ENCODE peak calls at places on chromosomes 3 and 15, in five cellular contexts. K, N, Q, X and Y are unnamed samples.

GRCh38 chr15:78527325-78527724 is 12.9 kb upstream of the PSMA4 start:
- DNase-seq in X (no peak), Q (no peak), N (no peak), K (no peak), Y (no peak)

GRCh38 chr3:170117134-170117533 is 64.4 kb downstream of the PHC3 start:
- DNase-seq in K (peak; percentile 8), Q (no peak), X (no peak), N (no peak), Y (no peak)

GRCh38 chr3:64291345-64291744 is 66.1 kb upstream of the PRICKLE2 start:
- DNase-seq in Q (no peak), X (peak; percentile 93), K (no peak), N (no peak), Y (no peak)

GRCh38 chr15:92392462-92392861 is 1.2 kb upstream of the ST8SIA2 start:
- DNase-seq in Q (no peak), K (peak; percentile 75), X (no peak), N (no peak), Y (no peak)

GRCh38 chr3:66406186-66406585 is 94.6 kb downstream of the LRIG1 start:
- DNase-seq in N (no peak), Q (no peak), X (no peak), K (no peak), Y (no peak)

GRCh38 chr15:60423540-60423939 is 25.8 kb upstream of the ANXA2 start:
- DNase-seq in Q (no peak), X (peak; percentile 92), K (peak; percentile 85), N (no peak), Y (no peak)

GRCh38 chr3:58161435-58162398 is 49.1 kb downstream of the DNASE1L3 start:
- DNase-seq in X (peak; percentile 98), N (peak; percentile 51), Q (no peak), K (no peak), Y (no peak)

GRCh38 chr15:49297584-49297983 is 125.5 kb upstream of the FGF7 start:
- DNase-seq in X (no peak), Q (no peak), N (no peak), K (no peak), Y (no peak)

GRCh38 chr3:142977399-142977728 is 13.9 kb upstream of the PAQR9 start:
- DNase-seq in K (no peak), X (peak; percentile 24), Q (no peak), N (no peak), Y (no peak)

GRCh38 chr15:89707577-89707976 is 17.0 kb downstream of the WDR93 start:
- DNase-seq in K (no peak), Q (no peak), N (no peak), X (no peak), Y (no peak)

GRCh38 chr15:56187665-56188064 is 56.0 kb downstream of the RFX7 start:
- DNase-seq in Q (no peak), K (no peak), X (no peak), N (no peak), Y (no peak)

GRCh38 chr15:71532994-71533393 is 277.4 kb upstream of the NR2E3 start:
- DNase-seq in Q (no peak), N (no peak), X (no peak), K (peak; percentile 47), Y (no peak)

GRCh38 chr15:89023311-89023961 is 64.8 kb upstream of the ABHD2 start:
- DNase-seq in X (peak; percentile 38), K (no peak), N (no peak), Q (no peak), Y (no peak)

DNA sequence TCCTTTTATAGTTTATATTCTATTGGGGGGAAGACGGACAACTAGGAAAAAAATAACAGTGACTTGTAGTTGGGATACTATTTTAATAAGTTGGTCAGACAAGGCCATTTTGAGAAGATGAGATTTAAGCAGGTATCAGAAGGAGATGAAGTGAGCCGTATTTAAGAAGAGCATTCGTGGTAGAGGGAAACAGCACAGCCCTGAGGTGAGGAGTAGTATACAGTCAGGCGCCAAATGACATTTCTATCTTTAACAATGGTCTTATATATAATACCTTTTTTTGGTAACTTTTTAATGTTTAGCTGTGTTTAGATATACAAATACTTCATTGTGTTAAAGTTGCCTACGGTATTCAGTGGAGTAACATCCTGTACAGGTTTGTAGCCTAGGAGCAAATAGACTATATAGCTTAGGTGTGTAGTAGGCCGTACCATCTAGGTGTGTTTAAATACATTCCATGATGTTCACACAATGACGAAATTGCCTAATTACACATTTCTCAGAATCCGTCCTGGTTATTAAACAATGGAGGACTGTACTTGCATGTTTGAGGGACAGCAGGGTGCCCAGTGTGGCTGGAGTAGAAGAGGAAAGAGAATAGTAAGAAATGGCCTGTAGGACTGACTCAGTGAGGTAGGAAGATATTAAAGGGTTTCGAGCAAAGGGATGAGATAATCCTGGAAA is 1.6 kb downstream of the NKTR start:
- DNase-seq in N (no peak), Q (no peak), X (peak; percentile 22), K (peak; percentile 16), Y (no peak)
- TF ChIP-seq CTCF in N (no peak), Q (no peak), X (peak; percentile 17), K (no peak), Y (no peak)

GRCh38 chr3:187916072-187916471 is 170.8 kb upstream of the BCL6 start:
- DNase-seq in Q (no peak), X (no peak), N (no peak), K (no peak), Y (no peak)
- H3K9me3 ChIP-seq in Q (no peaks in the 10 kb centered on the region), X (no peaks in the 10 kb centered on the region), N (no peaks in the 10 kb centered on the region), K (no peaks in the 10 kb centered on the region), Y (no peaks in the 10 kb centered on the region)

GRCh38 chr3:79651536-79652065 is 116.2 kb downstream of the ROBO1 start:
- DNase-seq in X (no peak), N (no peak), K (peak; percentile 78), Q (no peak), Y (no peak)

GRCh38 chr3:79654019-79654418 is 113.8 kb downstream of the ROBO1 start:
- DNase-seq in Q (no peak), N (no peak), X (no peak), K (no peak), Y (no peak)

GRCh38 chr3:79653242-79653830 is 114.5 kb downstream of the ROBO1 start:
- DNase-seq in N (no peak), Q (no peak), X (no peak), K (no peak), Y (no peak)

GRCh38 chr3:79661866-79662265 is 105.9 kb downstream of the ROBO1 start:
- DNase-seq in K (no peak), Q (no peak), X (no peak), N (no peak), Y (no peak)

GRCh38 chr3:79657076-79657475 is 110.7 kb downstream of the ROBO1 start:
- DNase-seq in K (no peak), N (no peak), Q (no peak), X (no peak), Y (no peak)
- TF ChIP-seq CTCF in K (no peak), N (no peak), Q (no peak), X (no peak), Y (no peak)

GRCh38 chr3:98901032-98901464 is 447 bp downstream of the DCBLD2 start:
- DNase-seq in N (peak; percentile 29), X (peak; percentile 47), K (peak; percentile 80), Q (peak; percentile 87), Y (peak; percentile 51)

GRCh38 chr3:98901465-98902174 is at the start of gene DCBLD2:
- DNase-seq in K (peak; percentile 99), Q (peak; percentile 96), N (peak; percentile 92), X (peak; percentile 99), Y (peak; percentile 99)

GRCh38 chr3:98894791-98895576 is 6.5 kb downstream of the DCBLD2 start:
- DNase-seq in X (no peak), K (no peak), Q (no peak), N (no peak), Y (no peak)

GRCh38 chr3:98900265-98901031 is 1.0 kb downstream of the DCBLD2 start:
- DNase-seq in N (no peak), X (no peak), K (peak; percentile 13), Q (no peak), Y (no peak)

DNA sequence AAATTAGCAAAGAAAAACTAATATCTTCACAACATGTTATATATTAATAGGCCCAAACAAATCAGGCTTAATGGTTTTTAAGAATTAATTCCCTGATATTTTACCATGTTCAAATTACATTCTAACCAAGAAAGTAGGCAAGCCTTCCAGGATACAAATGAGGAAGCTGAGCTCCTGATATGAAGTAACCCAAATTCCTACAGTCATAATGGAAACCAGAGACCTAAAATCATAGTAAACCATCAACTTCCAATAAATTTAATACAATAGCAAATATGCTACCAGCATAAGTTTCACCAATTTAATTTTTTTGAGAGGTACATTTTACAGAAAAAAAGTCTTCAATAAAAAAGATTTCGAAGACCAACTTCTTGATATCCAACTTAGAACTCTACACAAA is 3.8 kb downstream of the DCBLD2 start:
- DNase-seq in K (no peak), X (no peak), Q (no peak), N (no peak), Y (no peak)
- H3K9me3 ChIP-seq in K (no peaks in the 10 kb centered on the region), X (no peaks in the 10 kb centered on the region), Q (no peaks in the 10 kb centered on the region), N (no peaks in the 10 kb centered on the region), Y (no peaks in the 10 kb centered on the region)